ENCODE peak calls at places on chromosomes 16 and 17, in seven cellular contexts. K is aorta; S is ovary; C is psoas muscle; M is CD8-positive, alpha-beta memory T cell; A is lower lobe of right lung; W is A549. Q is an unnamed sample.

GRCh38 chr17:41475421-41475820 is 5.5 kb downstream of the KRT35 start:
- DNase-seq in K (no peak), S (no peak), C (no peak), M (no peak), A (no peak), W (no peak), Q (no peak)

GRCh38 chr17:37714897-37715296 is 30.0 kb downstream of the HNF1B start:
- DNase-seq in K (no peak), S (no peak), C (no peak), M (no peak), A (no peak), W (peak; percentile 53), Q (no peak)

GRCh38 chr17:8366231-8366630 is 10.3 kb downstream of the KRABD2 start:
- DNase-seq in K (no peak), S (no peak), C (no peak), M (no peak), A (no peak), W (no peak), Q (no peak)

GRCh38 chr16:51132484-51132883 is 18.6 kb downstream of the SALL1 start:
- DNase-seq in K (no peak), S (no peak), C (no peak), M (no peak), A (no peak), W (no peak), Q (no peak)

GRCh38 chr17:29390856-29391631 is 881 bp downstream of the TAOK1 start:
- DNase-seq in K (peak; percentile 77), S (no peak), C (peak; percentile 55), M (peak; percentile 20), A (no peak), W (peak; percentile 28), Q (peak; percentile 63)

GRCh38 chr16:29029168-29029994 is 44.5 kb downstream of the LAT start:
- DNase-seq in K (peak; percentile 78), S (no peak), C (no peak), M (peak; percentile 33), A (no peak), W (peak; percentile 25), Q (no peak)

GRCh38 chr17:20263595-20263994 is 203.7 kb downstream of the LGALS9B start:
- DNase-seq in K (no peak), S (no peak), C (no peak), M (no peak), A (no peak), W (no peak), Q (no peak)

GRCh38 chr17:42135664-42136653 is 13.4 kb downstream of the HSPB9 start:
- DNase-seq in K (no peak), S (peak; percentile 78), C (no peak), M (no peak), A (peak; percentile 90), W (peak; percentile 76), Q (peak; percentile 85)

GRCh38 chr17:14205992-14206461 is 30.6 kb downstream of the CDRT15 start:
- DNase-seq in K (no peak), S (no peak), C (peak; percentile 92), M (no peak), A (peak; percentile 89), W (no peak), Q (peak; percentile 58)

GRCh38 chr17:7838291-7839075 is 4.5 kb downstream of the KDM6B start:
- DNase-seq in K (no peak), S (peak; percentile 66), C (peak; percentile 74), M (peak; percentile 44), A (no peak), W (no peak), Q (peak; percentile 42)

GRCh38 chr17:71963341-71963740 is 157.5 kb upstream of the SOX9 start:
- DNase-seq in K (no peak), S (no peak), C (no peak), M (no peak), A (no peak), W (no peak), Q (no peak)

GRCh38 chr17:8332688-8333087 is 7.0 kb upstream of the ODF4 start:
- DNase-seq in K (no peak), S (no peak), C (no peak), M (no peak), A (no peak), W (no peak), Q (peak; percentile 60)

GRCh38 chr17:56064506-56064905 is 88.8 kb upstream of the ANKFN1 start:
- DNase-seq in K (no peak), S (no peak), C (no peak), M (no peak), A (no peak), W (no peak), Q (no peak)

GRCh38 chr17:7261377-7262191 is 694 bp downstream of the CLDN7 start:
- DNase-seq in K (no peak), S (no peak), C (no peak), M (peak; percentile 41), A (peak; percentile 55), W (no peak), Q (no peak)

GRCh38 chr17:14306602-14307001 is 5.7 kb downstream of the HS3ST3B1 start:
- DNase-seq in K (no peak), S (no peak), C (no peak), M (no peak), A (no peak), W (no peak), Q (no peak)

GRCh38 chr16:64317601-64318000 is 804.3 kb downstream of the CDH11 start:
- DNase-seq in K (no peak), S (no peak), C (no peak), M (no peak), A (no peak), W (no peak), Q (no peak)

GRCh38 chr17:34167359-34167758 is 87.7 kb upstream of the CCL2 start:
- DNase-seq in K (no peak), S (no peak), C (no peak), M (no peak), A (no peak), W (no peak), Q (no peak)

GRCh38 chr17:43591750-43592562 is 45.8 kb upstream of the ETV4 start:
- DNase-seq in K (peak; percentile 93), S (peak; percentile 79), C (peak; percentile 86), M (no peak), A (peak; percentile 50), W (no peak), Q (peak; percentile 94)

GRCh38 chr17:39626671-39627169 is at the start of gene PPP1R1B:
- DNase-seq in K (no peak), S (no peak), C (no peak), M (no peak), A (no peak), W (no peak), Q (no peak)

GRCh38 chr17:13337171-13337570 is 264.6 kb downstream of the HS3ST3A1 start:
- DNase-seq in K (no peak), S (no peak), C (no peak), M (no peak), A (no peak), W (no peak), Q (no peak)

GRCh38 chr16:83762141-83763024 is 45.4 kb upstream of the HSBP1 start:
- DNase-seq in K (no peak), S (no peak), C (no peak), M (no peak), A (no peak), W (no peak), Q (no peak)

GRCh38 chr16:4803479-4804243 is 1.2 kb upstream of the ROGDI start:
- DNase-seq in K (no peak), S (no peak), C (no peak), M (no peak), A (no peak), W (no peak), Q (no peak)
- H3K4me3 ChIP-seq in K (no peak overlapping the region), S (no peak overlapping the region), C (peak overlapping the region; percentile 75), M (peak overlapping the region; percentile 56), A (no peak overlapping the region), W (peak overlapping the region; percentile 75), Q (no peak overlapping the region)

DNA sequence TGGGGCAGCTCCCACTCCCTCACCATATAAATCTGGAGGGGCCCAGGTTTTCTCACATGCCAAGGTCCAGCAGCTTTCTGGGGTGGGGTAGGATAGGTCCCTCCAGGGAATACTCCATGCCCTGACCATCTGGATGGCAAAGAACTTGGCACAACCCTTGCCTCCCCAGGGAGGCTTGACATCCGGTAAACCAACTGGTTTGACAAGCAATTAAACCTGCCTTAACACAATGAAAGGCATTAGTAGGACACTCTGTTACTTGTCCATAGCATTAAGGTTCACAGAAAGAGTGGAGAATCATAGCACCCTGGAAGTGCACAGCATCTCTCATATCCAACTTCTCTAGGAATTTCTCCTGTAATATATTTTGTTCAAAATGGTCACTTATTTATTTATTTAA is 63.9 kb upstream of the MAF start:
- DNase-seq in K (no peak), S (no peak), C (no peak), M (no peak), A (no peak), W (no peak), Q (no peak)
- H3K27ac ChIP-seq in K (no peak overlapping the region), S (no peak overlapping the region), C (no peak overlapping the region), M (no peak overlapping the region), A (no peak overlapping the region), W (no peak overlapping the region), Q (no peak overlapping the region)

GRCh38 chr17:45160505-45161287 is 979 bp upstream of the HEXIM2 start:
- DNase-seq in K (peak; percentile 89), S (peak; percentile 74), C (peak; percentile 88), M (peak; percentile 76), A (peak; percentile 81), W (peak; percentile 68), Q (peak; percentile 88)

GRCh38 chr17:45150911-45151809 is 2.9 kb downstream of the HEXIM1 start:
- DNase-seq in K (peak; percentile 1), S (no peak), C (no peak), M (no peak), A (no peak), W (no peak), Q (no peak)

GRCh38 chr17:45155483-45155882 is 6.2 kb upstream of the HEXIM2 start:
- DNase-seq in K (no peak), S (no peak), C (no peak), M (no peak), A (no peak), W (no peak), Q (no peak)

GRCh38 chr17:45155029-45155428 is 6.6 kb upstream of the HEXIM2 start:
- DNase-seq in K (no peak), S (no peak), C (no peak), M (no peak), A (no peak), W (no peak), Q (no peak)

DNA sequence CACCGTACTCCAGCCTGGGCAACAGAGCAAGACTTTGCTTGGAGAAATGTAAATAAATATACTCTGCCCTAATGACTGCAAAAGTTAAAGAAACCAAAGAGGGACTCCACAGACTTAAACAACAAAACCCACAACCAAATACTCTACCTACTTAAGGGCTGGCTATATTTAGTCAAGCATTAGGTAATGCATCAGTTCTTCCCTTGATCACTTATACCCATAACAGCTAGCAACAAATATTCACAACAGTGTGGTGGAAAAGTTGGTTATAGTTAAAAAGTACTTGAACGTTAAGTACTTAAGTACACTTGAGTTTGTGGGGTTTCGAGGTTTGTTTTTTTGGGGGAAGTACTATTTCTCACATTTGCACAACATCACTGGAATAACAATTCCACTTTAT is 5.4 kb upstream of the HEXIM2 start:
- DNase-seq in K (no peak), S (no peak), C (no peak), M (no peak), A (no peak), W (no peak), Q (no peak)
- H3K4me1 ChIP-seq in K (no peaks in the 10 kb centered on the region), S (peaks cover 12% of the 10 kb centered on the region), C (peaks cover 53% of the 10 kb centered on the region), M (peaks cover 37% of the 10 kb centered on the region), A (peaks cover 71% of the 10 kb centered on the region), W (peaks cover 48% of the 10 kb centered on the region), Q (peaks cover 6% of the 10 kb centered on the region)

DNA sequence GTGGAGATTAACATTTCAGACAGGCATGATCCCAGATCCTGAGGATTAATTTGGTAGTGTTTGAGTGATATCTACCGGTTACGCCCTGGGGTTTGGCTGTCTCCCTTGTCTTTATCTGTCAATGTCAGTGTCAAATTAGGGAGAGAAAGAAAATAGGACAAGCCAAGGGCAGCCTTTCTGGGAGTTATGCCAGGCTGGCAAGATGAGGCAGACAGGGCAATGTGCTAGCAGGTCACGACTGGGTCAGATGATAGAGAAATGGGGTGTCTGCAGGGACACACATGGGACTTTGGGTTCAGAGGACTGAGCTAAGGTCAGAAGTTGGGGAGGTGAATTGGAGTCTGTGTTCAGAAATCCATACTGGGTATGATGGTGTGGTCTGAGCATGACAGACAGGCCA is 27.4 kb upstream of the LYRM9 start:
- DNase-seq in K (no peak), S (no peak), C (no peak), M (no peak), A (no peak), W (no peak), Q (no peak)
- H3K4me3 ChIP-seq in K (no peak overlapping the region), S (no peak overlapping the region), C (no peak overlapping the region), M (no peak overlapping the region), A (no peak overlapping the region), W (no peak overlapping the region), Q (no peak overlapping the region)